ENCODE peak calls at places on chromosomes 13 and 19, in ten cellular contexts. V is aorta; D is PC-3; T is WTC11; U is AG08395; K is stimulated activated naive CD8-positive, alpha-beta T cell treated with anti-CD3 and anti-CD28 coated beads, Interleukin-15, Interleukin-2, amounts not matched to agents 100 U/mL and 50 U/mL, for 24 hours; B is ELF-1; I is activated CD4-positive, alpha-beta T cell treated with anti-CD3 and anti-CD28 coated beads, Interleukin-2, amount 50 U/mL, for 24 hours; Y is stimulated activated CD4-positive, alpha-beta T cell treated with anti-CD3 and anti-CD28 coated beads, Interleukin-4, amount 100 ng/mL, for 4 hours; N is activated naive CD4-positive, alpha-beta T cell. J is an unnamed sample.

GRCh38 chr13:27721681-27722080 is 70.6 kb upstream of the GSX1 start:
- DNase-seq in V (no peak), D (no peak), T (no peak), U (no peak), K (no peak), B (no peak), I (no peak), Y (no peak), N (no peak), J (no peak)

GRCh38 chr13:92954746-92955145 is 271.9 kb upstream of the GPC6 start:
- DNase-seq in V (no peak), D (no peak), T (no peak), U (no peak), K (no peak), B (no peak), I (no peak), Y (no peak), N (no peak), J (no peak)

GRCh38 chr19:15283141-15283885 is 49.0 kb downstream of the BRD4 start:
- DNase-seq in V (peak; percentile 85), D (peak; percentile 28), T (no peak), U (peak; percentile 64), K (peak; percentile 40), B (no peak), I (no peak), Y (peak; percentile 25), N (no peak), J (no peak)

GRCh38 chr19:16737909-16738308 is 18.3 kb downstream of the NWD1 start:
- DNase-seq in V (no peak), D (no peak), T (no peak), U (no peak), K (no peak), B (no peak), I (no peak), Y (no peak), N (no peak), J (no peak)

GRCh38 chr13:33313504-33313903 is 27.9 kb upstream of the STARD13 start:
- DNase-seq in V (no peak), D (no peak), T (no peak), U (no peak), K (no peak), B (no peak), I (no peak), Y (no peak), N (no peak), J (no peak)

GRCh38 chr19:1889907-1890306 is 4.6 kb upstream of the ABHD17A start:
- DNase-seq in V (no peak), D (no peak), T (no peak), U (no peak), K (no peak), B (no peak), I (no peak), Y (no peak), N (no peak), J (no peak)

GRCh38 chr13:20720499-20720898 is 17.0 kb downstream of the IL17D start:
- DNase-seq in V (no peak), D (no peak), T (no peak), U (no peak), K (no peak), B (no peak), I (no peak), Y (no peak), N (no peak), J (no peak)

GRCh38 chr19:33501957-33502356 is 19.6 kb downstream of the PEPD start:
- DNase-seq in V (peak; percentile 43), D (no peak), T (no peak), U (no peak), K (no peak), B (no peak), I (no peak), Y (no peak), N (no peak), J (no peak)

GRCh38 chr13:98390086-98390697 is 186.7 kb downstream of the STK24 start:
- DNase-seq in V (no peak), D (no peak), T (no peak), U (peak; percentile 26), K (no peak), B (peak; percentile 19), I (no peak), Y (no peak), N (no peak), J (no peak)

GRCh38 chr19:36030264-36031148 is 2.2 kb downstream of the CLIP3 start:
- DNase-seq in V (no peak), D (no peak), T (no peak), U (peak; percentile 60), K (no peak), B (no peak), I (no peak), Y (no peak), N (no peak), J (no peak)

GRCh38 chr19:40717325-40717879 is 490 bp downstream of the ITPKC start:
- DNase-seq in V (no peak), D (no peak), T (no peak), U (no peak), K (no peak), B (peak; percentile 62), I (no peak), Y (no peak), N (no peak), J (peak; percentile 81)

GRCh38 chr13:98775844-98776598 is 23.5 kb upstream of the SLC15A1 start:
- DNase-seq in V (no peak), D (peak; percentile 90), T (no peak), U (peak; percentile 84), K (no peak), B (peak; percentile 33), I (no peak), Y (no peak), N (no peak), J (no peak)

GRCh38 chr13:106230450-106230849 is 305.0 kb downstream of the EFNB2 start:
- DNase-seq in V (no peak), D (peak; percentile 84), T (no peak), U (peak; percentile 5), K (no peak), B (no peak), I (no peak), Y (no peak), N (no peak), J (no peak)

GRCh38 chr19:9857920-9858746 is 23.0 kb downstream of the PIN1 start:
- DNase-seq in V (no peak), D (no peak), T (no peak), U (no peak), K (no peak), B (no peak), I (no peak), Y (peak; percentile 13), N (no peak), J (no peak)

GRCh38 chr13:45615501-45616101 is at the start of gene ERICH6B:
- DNase-seq in V (no peak), D (no peak), T (peak; percentile 76), U (peak; percentile 24), K (peak; percentile 10), B (peak; percentile 81), I (no peak), Y (no peak), N (no peak), J (no peak)

J was measured in cardiac septum.